ENCODE peak calls at places on chromosomes 5 and 9, in eight cellular contexts. K, C, Z, O, L, M, V and Y are unnamed samples. For H3K36me3, the result is how much of the 10 kb centered on the place peaks cover.

GRCh38 chr5:132044207-132044606 is 16.2 kb upstream of the IL3 start:
- DNase-seq in K (no peak), C (no peak), Z (no peak), O (no peak), L (no peak), M (no peak), V (no peak), Y (no peak)

GRCh38 chr9:6214451-6214850 is 1.2 kb upstream of the IL33 start:
- DNase-seq in K (no peak), C (no peak), Z (peak), O (no peak), L (no peak), M (no peak), V (peak), Y (no peak)

GRCh38 chr5:207599-207998 is 10.4 kb downstream of the CCDC127 start:
- DNase-seq in K (no peak), C (no peak), Z (no peak), O (no peak), L (no peak), M (no peak), V (peak), Y (no peak)

GRCh38 chr5:135422419-135422818 is 23.4 kb upstream of the MACROH2A1 start:
- DNase-seq in K (no peak), C (no peak), Z (no peak), O (no peak), L (no peak), M (no peak), V (no peak), Y (no peak)

GRCh38 chr9:6413365-6414263 is 615 bp downstream of the UHRF2 start:
- DNase-seq in K (no peak), C (peak), Z (peak), O (peak), L (peak), M (peak), V (no peak), Y (no peak)

GRCh38 chr5:172958268-172959046 is 767 bp upstream of the RPL26L1 start:
- DNase-seq in K (no peak), C (peak), Z (peak), O (peak), L (peak), M (peak), V (peak), Y (no peak)

GRCh38 chr5:148740966-148741742 is 85.3 kb upstream of the ADRB2 start:
- DNase-seq in K (peak), C (peak), Z (no peak), O (no peak), L (no peak), M (no peak), V (peak), Y (peak)

GRCh38 chr5:141839015-141839513 is 39.1 kb downstream of the PCDH1 start:
- DNase-seq in K (no peak), C (no peak), Z (no peak), O (no peak), L (no peak), M (no peak), V (no peak), Y (no peak)

GRCh38 chr9:74036549-74037231 is 460.4 kb upstream of the RORB start:
- DNase-seq in K (no peak), C (no peak), Z (no peak), O (no peak), L (no peak), M (no peak), V (peak), Y (no peak)

GRCh38 chr9:133519693-133520092 is 5.1 kb downstream of the MYMK start:
- DNase-seq in K (no peak), C (no peak), Z (no peak), O (no peak), L (no peak), M (no peak), V (peak), Y (no peak)

GRCh38 chr5:32597046-32597629 is 11.8 kb downstream of the SUB1 start:
- DNase-seq in K (no peak), C (no peak), Z (no peak), O (no peak), L (no peak), M (no peak), V (no peak), Y (no peak)
- H3K36me3 ChIP-seq in K (half or more), C (half or more), Z (under half), O (under half), L (half or more), M (half or more), V (half or more), Y (under half)

DNA sequence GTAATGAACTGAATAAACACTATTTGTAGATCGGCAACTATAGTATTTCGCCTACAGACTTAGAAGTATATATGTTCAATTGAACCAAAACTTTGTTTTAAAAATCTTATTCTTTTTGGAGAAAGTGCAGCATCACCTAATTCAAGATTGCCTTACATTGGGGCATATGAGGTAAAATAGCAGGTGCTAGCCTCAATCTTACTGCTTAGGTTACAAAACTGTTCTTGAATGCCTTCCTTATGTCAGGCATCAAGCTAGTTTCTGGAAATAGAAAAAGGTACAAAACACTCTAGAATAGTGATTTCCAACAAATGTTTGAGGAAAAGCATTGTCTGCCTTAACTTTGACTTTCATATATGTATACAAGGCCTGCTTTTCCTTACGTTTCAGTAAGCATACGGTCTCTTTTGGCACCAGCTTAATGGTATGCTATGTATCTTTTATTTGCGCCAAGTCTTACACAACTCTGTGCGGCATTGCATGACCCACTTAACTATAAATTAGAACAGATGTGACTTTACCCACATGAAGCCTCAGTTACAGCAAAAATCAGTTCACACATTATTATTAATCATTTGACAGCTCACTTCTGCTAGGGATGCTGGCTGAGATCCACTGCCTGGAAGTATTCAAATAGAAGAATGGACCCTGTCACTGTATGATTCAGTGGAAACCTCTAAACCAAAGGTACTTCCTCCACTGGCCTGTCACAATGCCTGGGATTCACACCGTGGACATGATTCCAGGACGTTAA is 174.1 kb downstream of the PRELID2 start:
- DNase-seq in K (no peak), C (no peak), Z (no peak), O (no peak), L (no peak), M (no peak), V (peak), Y (peak)
- TF ChIP-seq CTCF in K (no peak), C (no peak), Z (no peak), O (no peak), L (no peak), M (no peak), V (no peak), Y (no peak)

GRCh38 chr9:121700165-121700830 is 48.9 kb downstream of the DAB2IP start:
- DNase-seq in K (no peak), C (peak), Z (peak), O (peak), L (peak), M (peak), V (peak), Y (no peak)
- H3K4me3 ChIP-seq in K (peak), C (peak), Z (peak), O (no peak), L (peak), M (peak), V (no peak), Y (peak)

GRCh38 chr9:128625391-128626145 is 31.1 kb downstream of the DYNC2I2 start:
- DNase-seq in K (no peak), C (no peak), Z (no peak), O (no peak), L (no peak), M (no peak), V (no peak), Y (no peak)

GRCh38 chr9:128619127-128619526 is 37.5 kb downstream of the DYNC2I2 start:
- DNase-seq in K (no peak), C (no peak), Z (no peak), O (no peak), L (no peak), M (no peak), V (no peak), Y (no peak)

GRCh38 chr9:128624566-128624965 is 32.1 kb downstream of the DYNC2I2 start:
- DNase-seq in K (no peak), C (no peak), Z (no peak), O (no peak), L (no peak), M (no peak), V (no peak), Y (no peak)

GRCh38 chr9:128619779-128620178 is 36.9 kb downstream of the DYNC2I2 start:
- DNase-seq in K (no peak), C (no peak), Z (no peak), O (no peak), L (no peak), M (no peak), V (no peak), Y (no peak)

DNA sequence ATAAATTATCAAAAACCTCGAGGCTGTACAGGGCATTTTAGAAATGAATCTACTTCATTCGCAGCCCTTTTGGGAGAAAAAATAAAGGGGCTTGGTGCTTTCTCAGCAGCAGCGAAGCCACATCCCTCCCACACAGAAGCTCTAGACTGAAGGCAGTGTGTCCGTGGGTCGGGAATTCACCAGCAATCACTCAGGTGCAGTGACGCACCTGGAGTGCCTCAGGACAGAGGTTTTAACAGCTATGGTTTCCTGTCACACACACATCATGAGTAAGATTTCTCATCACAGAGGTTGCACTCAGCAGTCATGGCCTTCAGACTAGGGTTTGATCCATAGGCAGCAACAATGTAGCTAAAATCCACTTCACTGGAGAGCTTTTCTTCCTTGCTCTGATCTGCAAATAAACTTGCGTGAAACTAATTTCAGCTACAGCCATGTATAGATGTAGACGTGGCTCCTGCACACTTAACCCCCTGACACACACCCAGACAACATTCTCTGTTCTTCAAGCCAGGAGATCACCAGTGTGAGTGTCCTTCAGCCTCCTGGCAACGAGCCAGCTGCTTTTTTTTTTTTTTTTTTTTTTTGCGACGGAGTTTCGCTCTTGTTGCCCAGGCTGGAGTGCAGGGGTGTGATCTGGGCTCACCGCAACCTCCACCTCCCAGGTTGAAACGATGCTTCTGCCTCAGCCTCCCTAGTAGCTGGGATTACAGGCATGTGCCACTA is 34.8 kb downstream of the DYNC2I2 start:
- DNase-seq in K (no peak), C (peak), Z (no peak), O (no peak), L (no peak), M (no peak), V (no peak), Y (no peak)
- H3K36me3 ChIP-seq in K (under half), C (under half), Z (half or more), O (half or more), L (half or more), M (half or more), V (half or more), Y (half or more)

DNA sequence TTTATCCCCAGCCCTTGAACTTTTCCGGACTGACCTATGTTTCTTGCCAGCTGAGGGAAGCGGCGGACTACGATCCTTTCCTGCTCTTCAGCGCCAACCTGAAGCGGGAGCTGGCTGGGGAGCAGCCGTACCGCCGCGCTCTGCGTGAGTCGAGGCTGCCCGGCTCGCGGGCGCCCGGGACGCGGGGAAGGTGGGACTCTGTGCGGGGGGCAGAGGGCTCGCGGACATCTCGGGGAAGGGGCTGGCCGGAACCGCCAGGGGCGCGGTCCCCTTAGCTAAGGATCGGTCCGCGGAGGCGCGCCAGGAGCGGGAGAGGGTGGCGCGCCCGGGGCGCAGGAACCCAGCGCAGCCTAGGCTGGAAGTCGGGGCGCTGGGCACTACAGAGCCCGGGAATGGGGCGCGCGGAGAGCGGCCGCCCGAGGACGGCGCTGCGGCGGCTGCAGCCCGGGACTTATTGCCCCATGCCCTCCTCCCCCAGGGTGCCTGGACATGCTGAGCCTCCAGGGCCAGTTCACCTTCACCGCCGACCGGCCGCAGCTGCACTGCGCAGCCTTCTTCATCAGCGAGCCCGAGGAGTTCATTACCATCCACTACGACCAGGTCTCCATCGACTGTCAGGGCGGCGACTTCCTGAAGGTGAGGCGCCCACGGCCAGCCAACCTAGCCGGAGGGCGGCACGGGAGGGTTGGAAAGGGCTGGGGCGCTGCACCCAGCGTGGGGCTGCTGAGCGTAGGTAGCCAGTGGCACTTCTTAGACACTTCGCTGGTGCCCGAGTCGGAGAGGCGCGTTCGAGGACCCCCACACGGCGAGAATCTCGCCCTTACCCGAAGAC is 922 bp downstream of the CRHBP start:
- DNase-seq in K (no peak), C (peak), Z (no peak), O (no peak), L (peak), M (peak), V (peak), Y (no peak)
- TF ChIP-seq CTCF in K (no peak), C (no peak), Z (no peak), O (no peak), L (no peak), M (no peak), V (no peak), Y (no peak)

GRCh38 chr5:111447822-111448221 is 64.5 kb downstream of the STARD4 start:
- DNase-seq in K (no peak), C (no peak), Z (no peak), O (no peak), L (no peak), M (no peak), V (no peak), Y (no peak)

GRCh38 chr5:111454198-111454606 is 58.1 kb downstream of the STARD4 start:
- DNase-seq in K (no peak), C (peak), Z (no peak), O (no peak), L (no peak), M (no peak), V (peak), Y (peak)

GRCh38 chr5:111453747-111454146 is 58.6 kb downstream of the STARD4 start:
- DNase-seq in K (no peak), C (peak), Z (no peak), O (no peak), L (no peak), M (no peak), V (peak), Y (peak)

DNA sequence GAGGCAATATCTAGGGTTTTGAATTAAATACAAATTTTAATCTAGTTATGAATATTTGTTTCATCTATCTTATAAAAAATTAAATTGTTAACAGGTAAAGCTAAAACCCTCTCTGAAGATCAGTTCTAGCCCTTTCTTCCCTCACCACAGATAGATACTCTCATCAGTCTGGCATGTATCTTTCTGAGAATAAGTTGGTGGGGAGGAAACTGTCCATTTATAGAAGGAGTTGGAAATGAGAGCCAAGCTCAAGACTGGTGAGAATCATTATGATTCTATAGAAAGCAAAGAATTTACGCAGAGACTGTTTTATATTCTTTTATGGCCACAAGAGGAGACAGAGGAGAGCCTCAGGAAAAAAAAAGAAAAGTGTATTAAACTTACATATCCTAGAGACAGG is 59.0 kb downstream of the STARD4 start:
- DNase-seq in K (no peak), C (peak), Z (no peak), O (no peak), L (no peak), M (no peak), V (no peak), Y (no peak)
- H3K4me3 ChIP-seq in K (no peak), C (no peak), Z (no peak), O (no peak), L (no peak), M (no peak), V (no peak), Y (no peak)